ENCODE peak calls at places on chromosomes 4 and X, in eight cellular contexts. O, B, M, R, C, G, A and W are unnamed samples.

GRCh38 chr4:76219299-76220055 is 5.9 kb upstream of the SCARB2 start:
- DNase-seq in O (no peak), B (no peak), M (no peak), R (no peak), C (no peak), G (no peak), A (no peak), W (no peak)

GRCh38 chr4:145307763-145308430 is 127.5 kb upstream of the OTUD4 start:
- DNase-seq in O (no peak), B (no peak), M (no peak), R (no peak), C (no peak), G (no peak), A (no peak), W (no peak)

GRCh38 chrX:78455901-78456300 is 128.5 kb upstream of the CYSLTR1 start:
- DNase-seq in O (no peak), B (no peak), M (no peak), R (no peak), C (no peak), G (no peak), A (no peak), W (no peak)

GRCh38 chr4:128570380-128570779 is 239.1 kb upstream of the JADE1 start:
- DNase-seq in O (peak; percentile 41), B (no peak), M (no peak), R (peak; percentile 49), C (no peak), G (no peak), A (no peak), W (no peak)

GRCh38 chr4:41327770-41328169 is 71.0 kb downstream of the UCHL1 start:
- DNase-seq in O (no peak), B (no peak), M (no peak), R (no peak), C (no peak), G (no peak), A (no peak), W (no peak)

GRCh38 chr4:109730294-109731051 is 603 bp upstream of the PLA2G12A start:
- DNase-seq in O (peak; percentile 75), B (no peak), M (peak; percentile 82), R (peak; percentile 51), C (peak; percentile 2), G (peak; percentile 51), A (no peak), W (no peak)

GRCh38 chr4:14867847-14868246 is 134.4 kb upstream of the CPEB2 start:
- DNase-seq in O (no peak), B (no peak), M (no peak), R (no peak), C (no peak), G (no peak), A (no peak), W (no peak)

GRCh38 chrX:154967603-154968002 is 54.9 kb downstream of the F8 start:
- DNase-seq in O (peak; percentile 57), B (no peak), M (no peak), R (no peak), C (no peak), G (no peak), A (no peak), W (no peak)

GRCh38 chr4:103402198-103402597 is 204.1 kb upstream of the CENPE start:
- DNase-seq in O (no peak), B (no peak), M (no peak), R (no peak), C (no peak), G (no peak), A (no peak), W (no peak)

GRCh38 chr4:181528570-181529184 is 714.5 kb upstream of the TENM3 start:
- DNase-seq in O (no peak), B (no peak), M (no peak), R (peak; percentile 43), C (peak; percentile 45), G (peak; percentile 74), A (no peak), W (no peak)

GRCh38 chr4:108533876-108534275 is 86.5 kb upstream of the RPL34 start:
- DNase-seq in O (no peak), B (no peak), M (no peak), R (no peak), C (no peak), G (no peak), A (no peak), W (no peak)

GRCh38 chrX:96682516-96682915 is 2.1 kb upstream of the DIAPH2 start:
- DNase-seq in O (no peak), B (no peak), M (no peak), R (no peak), C (no peak), G (no peak), A (no peak), W (no peak)

DNA sequence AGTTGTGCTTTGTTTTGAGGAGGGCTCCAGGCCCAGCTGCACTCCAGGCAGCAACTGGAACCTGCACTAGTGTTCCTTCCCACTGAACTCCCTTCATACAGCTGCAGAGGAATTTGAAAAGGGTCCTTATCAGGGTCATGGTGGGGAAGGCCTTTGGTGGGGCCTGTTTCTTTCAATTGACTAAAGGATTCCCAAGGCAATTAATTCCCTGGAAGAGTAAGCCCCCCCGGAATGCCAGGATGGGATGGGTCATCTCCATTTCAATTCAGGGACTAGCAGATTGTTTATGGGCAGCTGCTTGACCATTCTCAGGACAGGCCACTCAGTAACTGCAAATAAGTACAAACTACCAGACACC is 45.3 kb downstream of the TSC22D3 start:
- DNase-seq in O (no peak), B (no peak), M (no peak), R (no peak), C (no peak), G (no peak), A (no peak), W (no peak)
- TF ChIP-seq CTCF in O (no peak), B (no peak), M (no peak), R (no peak), C (no peak), G (no peak), A (no peak), W (no peak)

DNA sequence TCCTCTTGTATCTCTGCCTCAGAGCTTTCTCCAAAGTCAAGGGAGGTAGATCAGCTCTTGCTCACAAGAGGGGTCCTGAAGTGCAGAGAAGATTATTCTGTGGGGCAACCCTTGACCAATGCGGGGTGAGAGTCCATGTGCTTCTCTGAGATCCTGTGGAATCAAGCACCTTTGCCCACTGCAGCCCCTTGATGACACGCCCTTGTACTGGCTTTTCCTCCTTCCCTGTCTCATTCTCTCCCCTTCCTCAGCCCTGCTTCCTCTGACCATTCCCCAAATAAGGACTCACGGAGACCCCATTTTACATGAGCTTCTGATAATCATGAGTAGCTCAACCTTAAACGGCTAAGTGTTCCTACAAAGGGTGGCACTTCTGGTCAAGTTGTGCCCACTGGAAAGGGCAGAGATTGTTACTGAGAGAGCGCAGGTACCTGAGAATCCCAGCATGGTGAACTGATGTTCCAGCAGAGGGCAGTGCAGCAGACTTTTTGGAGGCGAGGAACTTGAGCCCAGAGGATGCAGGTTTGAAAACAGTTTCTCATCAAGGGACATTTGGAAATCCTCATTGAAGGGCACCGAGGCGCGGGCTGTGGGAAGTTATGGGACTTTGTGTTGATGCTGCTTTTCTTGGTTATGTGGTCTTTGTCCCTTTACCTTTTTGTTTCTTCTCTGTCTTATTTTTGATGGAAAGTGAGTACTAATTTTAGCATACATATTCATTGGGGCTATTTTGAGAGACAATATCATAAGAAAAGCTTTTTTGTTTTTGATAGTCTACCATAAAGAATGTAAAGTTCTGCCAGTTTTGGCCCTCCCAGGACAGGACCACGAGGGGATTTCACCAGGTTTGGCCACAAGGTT is 201.3 kb downstream of the RBM46 start:
- DNase-seq in O (peak; percentile 61), B (no peak), M (no peak), R (peak; percentile 13), C (peak; percentile 6), G (peak; percentile 72), A (no peak), W (no peak)
- TF ChIP-seq CTCF in O (peak; percentile 64), B (no peak), M (peak; percentile 36), R (peak; percentile 24), C (peak; percentile 73), G (peak; percentile 67), A (peak; percentile 27), W (peak; percentile 82)

GRCh38 chrX:21373637-21374162 is 518 bp upstream of the CNKSR2 start:
- DNase-seq in O (no peak), B (no peak), M (no peak), R (no peak), C (no peak), G (no peak), A (peak; percentile 5), W (no peak)

GRCh38 chrX:21374163-21374993 is at the start of gene CNKSR2:
- DNase-seq in O (peak; percentile 5), B (peak; percentile 35), M (peak; percentile 77), R (peak; percentile 56), C (no peak), G (peak; percentile 83), A (peak; percentile 65), W (peak; percentile 92)

GRCh38 chrX:21375795-21376069 is 1.5 kb downstream of the CNKSR2 start:
- DNase-seq in O (no peak), B (no peak), M (no peak), R (no peak), C (no peak), G (no peak), A (no peak), W (no peak)

GRCh38 chrX:21376636-21377035 is 2.4 kb downstream of the CNKSR2 start:
- DNase-seq in O (no peak), B (no peak), M (no peak), R (no peak), C (no peak), G (no peak), A (no peak), W (no peak)

GRCh38 chrX:21374994-21375794 is 976 bp downstream of the CNKSR2 start:
- DNase-seq in O (no peak), B (no peak), M (peak; percentile 42), R (no peak), C (no peak), G (peak; percentile 45), A (no peak), W (no peak)
- TF ChIP-seq CTCF in O (no peak), B (no peak), M (no peak), R (no peak), C (no peak), G (no peak), A (no peak), W (no peak)

DNA sequence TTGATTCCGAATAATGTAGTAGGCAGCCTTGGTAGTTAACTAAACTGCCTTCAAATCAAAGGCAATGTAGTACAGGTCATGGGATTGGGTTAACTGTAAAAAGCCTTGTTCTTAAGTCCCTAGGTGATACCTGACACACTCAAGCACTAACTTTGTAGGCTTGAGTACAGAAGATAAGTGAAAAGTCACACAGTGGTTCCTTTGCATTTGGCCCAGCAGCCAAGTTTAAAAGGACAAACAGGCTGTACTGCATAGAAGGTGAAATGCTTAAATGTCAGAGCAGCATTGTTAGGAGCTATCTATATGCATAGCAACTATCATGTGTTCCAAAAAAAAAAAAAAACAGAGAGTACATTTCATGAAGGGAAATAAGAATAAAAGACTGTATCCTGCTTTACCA is 178.4 kb downstream of the ATOH1 start:
- DNase-seq in O (no peak), B (no peak), M (no peak), R (no peak), C (no peak), G (no peak), A (no peak), W (no peak)
- TF ChIP-seq CTCF in O (no peak), B (no peak), M (no peak), R (no peak), C (no peak), G (no peak), A (no peak), W (no peak)